ENCODE peak calls at places on chromosomes 7 and 10, in ten cellular contexts. B is HepG2, D is A549, U is spleen, Y is NB4, L is thyroid gland, W is sigmoid colon, A is esophagus muscularis mucosa, M is adrenal gland, F is heart left ventricle. E is an unnamed sample.

GRCh38 chr7:13024323-13024722 is 336.9 kb downstream of the ARL4A start:
- DNase-seq in B (no peak), D (no peak), U (no peak), Y (no peak), L (no peak), W (no peak), A (no peak), M (no peak), F (no peak), E (no peak)

GRCh38 chr7:128938524-128939074 is 872 bp downstream of the IRF5 start:
- DNase-seq in B (no peak), D (no peak), U (peak; percentile 88), Y (no peak), L (no peak), W (peak; percentile 65), A (no peak), M (no peak), F (no peak), E (no peak)

GRCh38 chr7:80634505-80634904 is 3.9 kb upstream of the CD36 start:
- DNase-seq in B (peak; percentile 74), D (no peak), U (no peak), Y (peak; percentile 87), L (no peak), W (no peak), A (no peak), M (peak; percentile 23), F (no peak), E (no peak)

GRCh38 chr10:62561151-62561550 is 187.0 kb downstream of the ZNF365 start:
- DNase-seq in B (no peak), D (no peak), U (no peak), Y (no peak), L (no peak), W (no peak), A (no peak), M (no peak), F (no peak), E (peak; percentile 1)

GRCh38 chr7:123472327-123472726 is 62.1 kb downstream of the IQUB start:
- DNase-seq in B (no peak), D (no peak), U (no peak), Y (no peak), L (no peak), W (no peak), A (no peak), M (no peak), F (no peak), E (no peak)

GRCh38 chr10:81876253-81876731 is 1.3 kb downstream of the NRG3 start:
- DNase-seq in B (no peak), D (no peak), U (peak; percentile 59), Y (no peak), L (peak; percentile 44), W (no peak), A (no peak), M (no peak), F (no peak), E (no peak)

GRCh38 chr7:158384746-158385145 is 202.9 kb downstream of the PTPRN2 start:
- DNase-seq in B (no peak), D (no peak), U (no peak), Y (no peak), L (no peak), W (no peak), A (no peak), M (no peak), F (no peak), E (no peak)

GRCh38 chr7:115004121-115004520 is 82.2 kb downstream of the MDFIC start:
- DNase-seq in B (no peak), D (no peak), U (no peak), Y (no peak), L (no peak), W (no peak), A (no peak), M (no peak), F (no peak), E (no peak)

GRCh38 chr7:158649279-158649678 is 55.3 kb downstream of the NCAPG2 start:
- DNase-seq in B (peak; percentile 67), D (peak; percentile 55), U (no peak), Y (no peak), L (no peak), W (no peak), A (no peak), M (peak; percentile 51), F (no peak), E (peak; percentile 72)

GRCh38 chr7:114922652-114923402 is 933 bp downstream of the MDFIC start:
- DNase-seq in B (no peak), D (peak; percentile 53), U (peak; percentile 90), Y (peak; percentile 43), L (peak; percentile 55), W (peak; percentile 71), A (no peak), M (peak; percentile 54), F (peak; percentile 71), E (no peak)

GRCh38 chr7:17530249-17530648 is 231.8 kb downstream of the AHR start:
- DNase-seq in B (no peak), D (no peak), U (no peak), Y (no peak), L (no peak), W (no peak), A (no peak), M (no peak), F (no peak), E (no peak)

GRCh38 chr7:97307521-97308108 is 190.1 kb downstream of the SDHAF3 start:
- DNase-seq in B (no peak), D (no peak), U (no peak), Y (no peak), L (no peak), W (no peak), A (no peak), M (no peak), F (no peak), E (no peak)

GRCh38 chr10:62183442-62183841 is 85.2 kb downstream of the RTKN2 start:
- DNase-seq in B (no peak), D (no peak), U (no peak), Y (no peak), L (no peak), W (no peak), A (no peak), M (no peak), F (no peak), E (no peak)

GRCh38 chr10:92657024-92657423 is 32.7 kb upstream of the HHEX start:
- DNase-seq in B (peak; percentile 49), D (no peak), U (no peak), Y (peak; percentile 16), L (no peak), W (no peak), A (no peak), M (no peak), F (no peak), E (no peak)

GRCh38 chr7:155580367-155580766 is 34.0 kb upstream of the CNPY1 start:
- DNase-seq in B (no peak), D (no peak), U (no peak), Y (peak; percentile 56), L (no peak), W (no peak), A (no peak), M (no peak), F (no peak), E (no peak)

GRCh38 chr10:60394444-60394843 is 4.8 kb upstream of the ANK3 start:
- DNase-seq in B (no peak), D (no peak), U (no peak), Y (peak; percentile 3), L (no peak), W (no peak), A (no peak), M (no peak), F (no peak), E (no peak)

GRCh38 chr7:2074694-2075093 is 158.1 kb downstream of the MAD1L1 start:
- DNase-seq in B (no peak), D (no peak), U (no peak), Y (peak; percentile 76), L (no peak), W (no peak), A (no peak), M (no peak), F (no peak), E (no peak)

GRCh38 chr10:70664702-70665195 is 7.6 kb upstream of the ADAMTS14 start:
- DNase-seq in B (peak; percentile 21), D (no peak), U (peak; percentile 18), Y (no peak), L (no peak), W (peak; percentile 62), A (no peak), M (no peak), F (no peak), E (no peak)

GRCh38 chr10:101131962-101132635 is 999 bp downstream of the TLX1 start:
- DNase-seq in B (no peak), D (no peak), U (no peak), Y (no peak), L (no peak), W (no peak), A (no peak), M (no peak), F (no peak), E (no peak)

GRCh38 chr7:101232141-101232821 is 5.3 kb downstream of the CLDN15 start:
- DNase-seq in B (no peak), D (no peak), U (peak; percentile 71), Y (no peak), L (peak; percentile 81), W (no peak), A (no peak), M (no peak), F (no peak), E (peak; percentile 52)

GRCh38 chr10:80172896-80173295 is 32.4 kb downstream of the ANXA11 start:
- DNase-seq in B (no peak), D (no peak), U (peak; percentile 68), Y (no peak), L (no peak), W (peak; percentile 50), A (no peak), M (no peak), F (no peak), E (peak; percentile 12)

GRCh38 chr7:894927-895450 is 18.6 kb downstream of the GET4 start:
- DNase-seq in B (no peak), D (no peak), U (peak; percentile 58), Y (no peak), L (no peak), W (no peak), A (no peak), M (no peak), F (peak; percentile 51), E (no peak)
- TF ChIP-seq POLR2A in B (peak; percentile 0), D (no peak), U (no peak), Y (no peak), L (no peak), W (no peak), A (no peak), M (no peak), F (no peak), E (no peak)

GRCh38 chr7:121456785-121457359 is 60.8 kb upstream of the FAM3C start:
- DNase-seq in B (no peak), D (no peak), U (no peak), Y (no peak), L (peak; percentile 32), W (no peak), A (no peak), M (no peak), F (no peak), E (no peak)
- TF ChIP-seq POLR2A in B (no peak), D (no peak), U (no peak), Y (no peak), L (no peak), W (no peak), A (no peak), M (no peak), F (no peak), E (no peak)

GRCh38 chr7:153402721-153403541 is 643.4 kb downstream of the ACTR3B start:
- DNase-seq in B (no peak), D (no peak), U (no peak), Y (no peak), L (no peak), W (no peak), A (no peak), M (no peak), F (no peak), E (no peak)
- TF ChIP-seq POLR2A in B (no peak), D (no peak), U (no peak), Y (no peak), L (no peak), W (no peak), A (no peak), M (no peak), F (no peak), E (no peak)

GRCh38 chr7:106425017-106425719 is 140.4 kb upstream of the NAMPT start:
- DNase-seq in B (no peak), D (peak; percentile 57), U (no peak), Y (peak; percentile 94), L (peak; percentile 76), W (peak; percentile 93), A (peak; percentile 97), M (peak; percentile 88), F (no peak), E (no peak)
- TF ChIP-seq POLR2A in B (no peak), D (no peak), U (no peak), Y (no peak), L (no peak), W (no peak), A (no peak), M (peak; percentile 29), F (no peak), E (no peak)